ENCODE peak calls at places on chromosomes 11 and 22, in nine cellular contexts. Q is colonic mucosa, B is K562, K is uterus, Z is right atrium auricular region, L is aorta, M is GM23338, D is mucosa of descending colon, F is tibial nerve. T is an unnamed sample. For H3K4me1, the result is how much of the 10 kb centered on the place peaks cover.

GRCh38 chr11:26743622-26744021 is 21.8 kb upstream of the SLC5A12 start:
- DNase-seq in Q (no peak), B (no peak), K (no peak), Z (no peak), L (no peak), M (no peak), D (no peak), F (no peak), T (no peak)

GRCh38 chr11:101929516-101929915 is 13.2 kb upstream of the ANGPTL5 start:
- DNase-seq in Q (no peak), B (no peak), K (no peak), Z (no peak), L (no peak), M (no peak), D (no peak), F (no peak), T (no peak)

GRCh38 chr11:58330861-58331260 is 28.0 kb downstream of the OR5B17 start:
- DNase-seq in Q (no peak), B (no peak), K (no peak), Z (no peak), L (no peak), M (no peak), D (no peak), F (no peak), T (no peak)

GRCh38 chr11:96306933-96307747 is 35.9 kb downstream of the MAML2 start:
- DNase-seq in Q (peak), B (peak), K (peak), Z (peak), L (peak), M (peak), D (no peak), F (peak), T (no peak)

GRCh38 chr11:28581286-28582242 is 473.4 kb downstream of the METTL15 start:
- DNase-seq in Q (no peak), B (no peak), K (no peak), Z (no peak), L (no peak), M (peak), D (no peak), F (no peak), T (no peak)

GRCh38 chr11:102794382-102794781 is 3.6 kb downstream of the MMP1 start:
- DNase-seq in Q (no peak), B (peak), K (no peak), Z (no peak), L (no peak), M (peak), D (no peak), F (no peak), T (no peak)

GRCh38 chr22:41022470-41023298 is 69.7 kb upstream of the EP300 start:
- DNase-seq in Q (peak), B (peak), K (peak), Z (peak), L (peak), M (peak), D (peak), F (peak), T (peak)

GRCh38 chr11:95831198-95831883 is 41.0 kb downstream of the CEP57 start:
- DNase-seq in Q (no peak), B (no peak), K (no peak), Z (no peak), L (no peak), M (no peak), D (no peak), F (no peak), T (no peak)

GRCh38 chr11:123129920-123130319 is 65.1 kb downstream of the CLMP start:
- DNase-seq in Q (no peak), B (no peak), K (no peak), Z (no peak), L (no peak), M (no peak), D (no peak), F (no peak), T (no peak)

GRCh38 chr11:31940396-31941037 is 129.4 kb upstream of the PAX6 start:
- DNase-seq in Q (no peak), B (no peak), K (no peak), Z (no peak), L (no peak), M (no peak), D (no peak), F (no peak), T (no peak)

GRCh38 chr11:117771197-117771596 is 25.8 kb downstream of the DSCAML1 start:
- DNase-seq in Q (no peak), B (no peak), K (no peak), Z (no peak), L (no peak), M (no peak), D (no peak), F (no peak), T (no peak)

GRCh38 chr22:28759861-28760560 is 12.5 kb upstream of the CCDC117 start:
- DNase-seq in Q (no peak), B (no peak), K (no peak), Z (no peak), L (no peak), M (peak), D (no peak), F (no peak), T (no peak)

GRCh38 chr22:35401863-35402262 is 1.9 kb downstream of the MCM5 start:
- DNase-seq in Q (no peak), B (no peak), K (no peak), Z (no peak), L (no peak), M (no peak), D (no peak), F (no peak), T (no peak)

GRCh38 chr11:118657238-118657637 is 22.2 kb downstream of the TREH start:
- DNase-seq in Q (no peak), B (peak), K (no peak), Z (no peak), L (peak), M (peak), D (no peak), F (no peak), T (no peak)

GRCh38 chr11:83087035-83087434 is 15.3 kb upstream of the RAB30 start:
- DNase-seq in Q (no peak), B (no peak), K (no peak), Z (no peak), L (no peak), M (no peak), D (no peak), F (no peak), T (no peak)

GRCh38 chr11:77046060-77046501 is 11.9 kb downstream of the B3GNT6 start:
- DNase-seq in Q (peak), B (peak), K (no peak), Z (no peak), L (no peak), M (peak), D (peak), F (no peak), T (peak)

GRCh38 chr11:28259177-28259843 is 151.1 kb downstream of the METTL15 start:
- DNase-seq in Q (no peak), B (no peak), K (no peak), Z (no peak), L (no peak), M (no peak), D (no peak), F (no peak), T (no peak)

GRCh38 chr11:959027-959426 is 33.4 kb downstream of the AP2A2 start:
- DNase-seq in Q (no peak), B (no peak), K (no peak), Z (no peak), L (no peak), M (peak), D (no peak), F (no peak), T (peak)

GRCh38 chr11:68396526-68396925 is 64.0 kb upstream of the PPP6R3 start:
- DNase-seq in Q (no peak), B (no peak), K (no peak), Z (no peak), L (no peak), M (no peak), D (no peak), F (no peak), T (peak)

GRCh38 chr11:125390949-125391348 is 105.1 kb downstream of the FEZ1 start:
- DNase-seq in Q (no peak), B (no peak), K (no peak), Z (no peak), L (no peak), M (peak), D (no peak), F (no peak), T (no peak)

GRCh38 chr11:78414321-78415051 is 3.1 kb downstream of the GAB2 start:
- DNase-seq in Q (no peak), B (no peak), K (no peak), Z (no peak), L (no peak), M (peak), D (no peak), F (no peak), T (no peak)

GRCh38 chr11:64092119-64092760 is 56.5 kb downstream of the FLRT1 start:
- DNase-seq in Q (no peak), B (peak), K (no peak), Z (no peak), L (no peak), M (no peak), D (no peak), F (no peak), T (no peak)

GRCh38 chr22:25364281-25364680 is 144.8 kb downstream of the CRYBB2 start:
- DNase-seq in Q (no peak), B (no peak), K (no peak), Z (no peak), L (peak), M (no peak), D (peak), F (no peak), T (peak)

GRCh38 chr22:39967996-39968968 is 8.1 kb downstream of the TMA7B start:
- DNase-seq in Q (no peak), B (no peak), K (peak), Z (peak), L (no peak), M (peak), D (no peak), F (peak), T (no peak)

GRCh38 chr11:41943671-41944070 is 484.2 kb upstream of the LRRC4C start:
- DNase-seq in Q (no peak), B (no peak), K (no peak), Z (no peak), L (no peak), M (no peak), D (no peak), F (no peak), T (no peak)

GRCh38 chr11:394034-394857 is at the start of gene PKP3:
- DNase-seq in Q (peak), B (peak), K (no peak), Z (no peak), L (no peak), M (peak), D (peak), F (no peak), T (peak)

GRCh38 chr22:39359659-39360195 is 9.9 kb downstream of the SYNGR1 start:
- DNase-seq in Q (no peak), B (no peak), K (no peak), Z (no peak), L (no peak), M (no peak), D (no peak), F (no peak), T (no peak)

GRCh38 chr11:112744041-112744440 is 217.2 kb upstream of the NCAM1 start:
- DNase-seq in Q (no peak), B (no peak), K (no peak), Z (no peak), L (no peak), M (no peak), D (no peak), F (no peak), T (no peak)

GRCh38 chr11:90803366-90803765 is 580.5 kb upstream of the CHORDC1 start:
- DNase-seq in Q (no peak), B (no peak), K (no peak), Z (no peak), L (no peak), M (peak), D (no peak), F (no peak), T (no peak)
- H3K4me3 ChIP-seq in Q (no peak), B (no peak), K (no peak), Z (no peak), L (no peak), M (no peak), D (no peak), F (no peak), T (no peak)

GRCh38 chr22:20530368-20531153 is 23.2 kb downstream of the MED15 start:
- DNase-seq in Q (no peak), B (no peak), K (no peak), Z (no peak), L (no peak), M (no peak), D (peak), F (no peak), T (peak)
- H3K4me1 ChIP-seq in Q (under half), B (half or more), K (under half), Z (half or more), L (under half), M (under half), D (under half), F (half or more), T (under half)

GRCh38 chr22:22930222-22930497 is 42.5 kb downstream of the IGLL5 start:
- DNase-seq in Q (no peak), B (no peak), K (no peak), Z (no peak), L (no peak), M (no peak), D (no peak), F (no peak), T (no peak)

GRCh38 chr22:22927888-22928665 is 40.5 kb downstream of the IGLL5 start:
- DNase-seq in Q (no peak), B (peak), K (no peak), Z (no peak), L (no peak), M (no peak), D (no peak), F (no peak), T (no peak)

GRCh38 chr22:22929381-22930221 is 42.0 kb downstream of the IGLL5 start:
- DNase-seq in Q (no peak), B (peak), K (no peak), Z (no peak), L (no peak), M (no peak), D (no peak), F (no peak), T (peak)

GRCh38 chr22:22927196-22927887 is 39.7 kb downstream of the IGLL5 start:
- DNase-seq in Q (no peak), B (peak), K (no peak), Z (no peak), L (no peak), M (no peak), D (no peak), F (no peak), T (no peak)

GRCh38 chr22:22928666-22929380 is 41.2 kb downstream of the IGLL5 start:
- DNase-seq in Q (peak), B (no peak), K (no peak), Z (no peak), L (no peak), M (no peak), D (peak), F (no peak), T (peak)
- H3K4me3 ChIP-seq in Q (no peak), B (no peak), K (no peak), Z (no peak), L (no peak), M (no peak), D (no peak), F (no peak), T (no peak)

GRCh38 chr22:49962751-49963646 is 2.4 kb downstream of the PIM3 start:
- DNase-seq in Q (peak), B (no peak), K (peak), Z (no peak), L (peak), M (no peak), D (peak), F (no peak), T (peak)
- H3K4me1 ChIP-seq in Q (under half), B (half or more), K (under half), Z (half or more), L (under half), M (under half), D (under half), F (half or more), T (under half)